ENCODE peak calls at places on chromosomes 13 and 19, in six cellular contexts. Z, C, J, D, K and Q are unnamed samples.

GRCh38 chr19:7263521-7263920 is 30.7 kb downstream of the INSR start:
- DNase-seq in Z (no peak), C (no peak), J (no peak), D (no peak), K (no peak), Q (no peak)

GRCh38 chr19:37936166-37936565 is 29.2 kb downstream of the SIPA1L3 start:
- DNase-seq in Z (no peak), C (no peak), J (peak), D (no peak), K (no peak), Q (peak)

GRCh38 chr13:76016799-76017198 is 380.7 kb downstream of the LMO7 start:
- DNase-seq in Z (no peak), C (no peak), J (peak), D (peak), K (no peak), Q (peak)

GRCh38 chr19:21321996-21322395 is 7.2 kb downstream of the ZNF708 start:
- DNase-seq in Z (no peak), C (no peak), J (no peak), D (no peak), K (no peak), Q (no peak)

GRCh38 chr13:51618626-51619025 is 34.4 kb downstream of the WDFY2 start:
- DNase-seq in Z (no peak), C (no peak), J (no peak), D (no peak), K (no peak), Q (no peak)

GRCh38 chr13:71864981-71865857 is 1.8 kb downstream of the DACH1 start:
- DNase-seq in Z (no peak), C (peak), J (peak), D (peak), K (peak), Q (peak)

GRCh38 chr13:21138561-21138960 is 37.8 kb downstream of the SKA3 start:
- DNase-seq in Z (no peak), C (no peak), J (peak), D (no peak), K (no peak), Q (no peak)

GRCh38 chr13:45863716-45864590 is 12.4 kb upstream of the SIAH3 start:
- DNase-seq in Z (no peak), C (no peak), J (peak), D (no peak), K (no peak), Q (no peak)

GRCh38 chr19:5046339-5047039 is 77.6 kb downstream of the KDM4B start:
- DNase-seq in Z (no peak), C (no peak), J (peak), D (no peak), K (no peak), Q (peak)

GRCh38 chr13:98706446-98707110 is 45.9 kb downstream of the SLC15A1 start:
- DNase-seq in Z (no peak), C (no peak), J (peak), D (no peak), K (no peak), Q (no peak)

GRCh38 chr13:62357887-62358645 is 942.4 kb upstream of the PCDH20 start:
- DNase-seq in Z (peak), C (peak), J (peak), D (peak), K (no peak), Q (no peak)

GRCh38 chr13:30026093-30026492 is 175.7 kb upstream of the UBL3 start:
- DNase-seq in Z (peak), C (no peak), J (no peak), D (no peak), K (no peak), Q (no peak)

GRCh38 chr13:40164137-40164536 is 502.3 kb downstream of the FOXO1 start:
- DNase-seq in Z (no peak), C (no peak), J (peak), D (no peak), K (no peak), Q (no peak)

GRCh38 chr19:11196406-11197287 is 698 bp downstream of the KANK2 start:
- DNase-seq in Z (no peak), C (no peak), J (peak), D (no peak), K (peak), Q (no peak)

GRCh38 chr19:37855098-37855497 is 51.3 kb downstream of the WDR87 start:
- DNase-seq in Z (no peak), C (no peak), J (peak), D (no peak), K (no peak), Q (peak)

GRCh38 chr19:3830841-3831589 is 37.8 kb downstream of the ZFR2 start:
- DNase-seq in Z (no peak), C (no peak), J (no peak), D (no peak), K (no peak), Q (no peak)

GRCh38 chr13:61777281-61777680 is 361.6 kb upstream of the PCDH20 start:
- DNase-seq in Z (no peak), C (no peak), J (no peak), D (no peak), K (no peak), Q (no peak)

GRCh38 chr19:29439021-29439420 is 86.8 kb upstream of the VSTM2B start:
- DNase-seq in Z (no peak), C (no peak), J (no peak), D (no peak), K (no peak), Q (no peak)

GRCh38 chr19:28706693-28707092 is 506.3 kb downstream of the UQCRFS1 start:
- DNase-seq in Z (no peak), C (no peak), J (no peak), D (no peak), K (no peak), Q (no peak)

GRCh38 chr13:111043575-111043982 is 71.5 kb upstream of the ARHGEF7 start:
- DNase-seq in Z (no peak), C (no peak), J (peak), D (no peak), K (no peak), Q (no peak)

GRCh38 chr13:95660981-95661581 is 15.9 kb upstream of the DNAJC3 start:
- DNase-seq in Z (no peak), C (no peak), J (peak), D (no peak), K (no peak), Q (no peak)

GRCh38 chr13:44848956-44849748 is 140.1 kb downstream of the NUFIP1 start:
- DNase-seq in Z (no peak), C (no peak), J (no peak), D (no peak), K (no peak), Q (no peak)

GRCh38 chr13:36745436-36745835 is 71.6 kb downstream of the SERTM1 start:
- DNase-seq in Z (no peak), C (no peak), J (no peak), D (no peak), K (no peak), Q (no peak)

GRCh38 chr13:42996584-42996983 is 4.5 kb upstream of the EPSTI1 start:
- DNase-seq in Z (peak), C (no peak), J (peak), D (no peak), K (no peak), Q (no peak)

GRCh38 chr19:10191347-10191746 is 3.4 kb downstream of the DNMT1 start:
- DNase-seq in Z (no peak), C (no peak), J (no peak), D (no peak), K (no peak), Q (no peak)

GRCh38 chr19:48991823-48992570 is 1.1 kb downstream of the GYS1 start:
- DNase-seq in Z (no peak), C (no peak), J (peak), D (peak), K (no peak), Q (peak)

GRCh38 chr13:106515635-106516254 is 19.7 kb downstream of the EFNB2 start:
- DNase-seq in Z (no peak), C (no peak), J (no peak), D (no peak), K (no peak), Q (no peak)

GRCh38 chr19:5992756-5993155 is 14.8 kb upstream of the RANBP3 start:
- DNase-seq in Z (no peak), C (no peak), J (no peak), D (no peak), K (no peak), Q (no peak)

GRCh38 chr13:113544071-113544891 is 40.3 kb upstream of the TFDP1 start:
- DNase-seq in Z (no peak), C (no peak), J (no peak), D (peak), K (no peak), Q (peak)